ENCODE peak calls at places on chromosome 20, in six cellular contexts. One of them, this sample, is unnamed. For H3K4me1, the result is how much of the 10 kb centered on the place peaks cover.

GRCh38 chr20:46578745-46579144 is 28.3 kb upstream of the OCSTAMP start:
- DNase-seq in spleen: no peak
- DNase-seq in HepG2: no peak
- DNase-seq in mesenchymal stem cell: no peak
- DNase-seq in cardiac muscle cell: no peak
- DNase-seq in colonic mucosa: no peak
- DNase-seq in this sample: no peak

GRCh38 chr20:54320148-54320607 is 112.3 kb downstream of the PFDN4 start:
- DNase-seq in spleen: no peak
- DNase-seq in HepG2: no peak
- DNase-seq in mesenchymal stem cell: no peak
- DNase-seq in cardiac muscle cell: peak
- DNase-seq in colonic mucosa: no peak
- DNase-seq in this sample: no peak

GRCh38 chr20:36467076-36467999 is 74.0 kb upstream of the MYL9 start:
- DNase-seq in spleen: peak
- DNase-seq in HepG2: no peak
- DNase-seq in mesenchymal stem cell: peak
- DNase-seq in cardiac muscle cell: no peak
- DNase-seq in colonic mucosa: peak
- DNase-seq in this sample: no peak

GRCh38 chr20:17870063-17870740 is 98.4 kb downstream of the SNX5 start:
- DNase-seq in spleen: peak
- DNase-seq in HepG2: no peak
- DNase-seq in mesenchymal stem cell: no peak
- DNase-seq in cardiac muscle cell: peak
- DNase-seq in colonic mucosa: no peak
- DNase-seq in this sample: no peak

GRCh38 chr20:37243076-37243936 is 18.3 kb downstream of the GHRH start:
- DNase-seq in spleen: no peak
- DNase-seq in HepG2: no peak
- DNase-seq in mesenchymal stem cell: no peak
- DNase-seq in cardiac muscle cell: no peak
- DNase-seq in colonic mucosa: no peak
- DNase-seq in this sample: no peak

GRCh38 chr20:33839591-33839990 is 28.4 kb downstream of the CHMP4B start:
- DNase-seq in spleen: no peak
- DNase-seq in HepG2: no peak
- DNase-seq in mesenchymal stem cell: no peak
- DNase-seq in cardiac muscle cell: no peak
- DNase-seq in colonic mucosa: peak
- DNase-seq in this sample: no peak

GRCh38 chr20:49400904-49401303 is 81.6 kb downstream of the KCNB1 start:
- DNase-seq in spleen: no peak
- DNase-seq in HepG2: no peak
- DNase-seq in mesenchymal stem cell: peak
- DNase-seq in cardiac muscle cell: peak
- DNase-seq in colonic mucosa: no peak
- DNase-seq in this sample: no peak

GRCh38 chr20:8808180-8808535 is 260.7 kb upstream of the PLCB4 start:
- DNase-seq in spleen: no peak
- DNase-seq in HepG2: no peak
- DNase-seq in mesenchymal stem cell: no peak
- DNase-seq in cardiac muscle cell: no peak
- DNase-seq in colonic mucosa: peak
- DNase-seq in this sample: no peak

GRCh38 chr20:35312348-35312747 is 20.1 kb upstream of the FAM83C start:
- DNase-seq in spleen: no peak
- DNase-seq in HepG2: peak
- DNase-seq in mesenchymal stem cell: peak
- DNase-seq in cardiac muscle cell: peak
- DNase-seq in colonic mucosa: no peak
- DNase-seq in this sample: no peak

GRCh38 chr20:59832406-59833156 is 100.9 kb downstream of the SYCP2 start:
- DNase-seq in spleen: peak
- DNase-seq in HepG2: no peak
- DNase-seq in mesenchymal stem cell: no peak
- DNase-seq in cardiac muscle cell: no peak
- DNase-seq in colonic mucosa: peak
- DNase-seq in this sample: no peak
- H3K4me1 ChIP-seq in spleen: under half
- H3K4me1 ChIP-seq in HepG2: under half
- H3K4me1 ChIP-seq in mesenchymal stem cell: under half
- H3K4me1 ChIP-seq in cardiac muscle cell: under half
- H3K4me1 ChIP-seq in colonic mucosa: under half
- H3K4me1 ChIP-seq in this sample: under half

DNA sequence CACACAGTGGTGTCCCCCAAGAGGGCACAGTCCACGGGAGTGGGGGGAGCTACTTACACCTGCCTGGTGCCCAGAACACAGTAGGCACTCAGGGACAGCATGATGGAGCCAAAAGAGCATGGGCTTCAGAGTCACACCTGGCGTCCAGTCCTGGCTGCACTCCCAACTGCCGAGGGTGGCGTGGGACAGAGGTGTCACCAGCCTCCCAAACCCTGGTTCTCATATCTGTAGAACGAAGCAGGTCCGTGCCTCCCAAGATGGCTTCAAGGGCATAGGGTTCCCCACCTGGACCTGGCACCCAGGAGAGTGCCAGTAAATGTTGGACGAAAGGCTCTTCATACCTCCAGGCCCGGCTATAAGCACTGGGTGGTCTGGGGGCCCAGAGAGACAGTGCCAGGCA is 8.9 kb downstream of the HRH3 start:
- DNase-seq in spleen: no peak
- DNase-seq in HepG2: no peak
- DNase-seq in mesenchymal stem cell: no peak
- DNase-seq in cardiac muscle cell: no peak
- DNase-seq in colonic mucosa: no peak
- DNase-seq in this sample: no peak
- H3K4me1 ChIP-seq in spleen: under half
- H3K4me1 ChIP-seq in HepG2: under half
- H3K4me1 ChIP-seq in mesenchymal stem cell: under half
- H3K4me1 ChIP-seq in cardiac muscle cell: under half
- H3K4me1 ChIP-seq in colonic mucosa: under half
- H3K4me1 ChIP-seq in this sample: under half

GRCh38 chr20:32119734-32120133 is 10.2 kb downstream of the TM9SF4 start:
- DNase-seq in spleen: no peak
- DNase-seq in HepG2: no peak
- DNase-seq in mesenchymal stem cell: no peak
- DNase-seq in cardiac muscle cell: no peak
- DNase-seq in colonic mucosa: no peak
- DNase-seq in this sample: no peak

GRCh38 chr20:32125511-32125910 is 16.0 kb downstream of the TM9SF4 start:
- DNase-seq in spleen: no peak
- DNase-seq in HepG2: no peak
- DNase-seq in mesenchymal stem cell: no peak
- DNase-seq in cardiac muscle cell: no peak
- DNase-seq in colonic mucosa: no peak
- DNase-seq in this sample: no peak

GRCh38 chr20:32126919-32127318 is 17.4 kb downstream of the TM9SF4 start:
- DNase-seq in spleen: no peak
- DNase-seq in HepG2: no peak
- DNase-seq in mesenchymal stem cell: no peak
- DNase-seq in cardiac muscle cell: no peak
- DNase-seq in colonic mucosa: no peak
- DNase-seq in this sample: no peak

GRCh38 chr20:32124916-32125454 is 15.5 kb downstream of the TM9SF4 start:
- DNase-seq in spleen: no peak
- DNase-seq in HepG2: no peak
- DNase-seq in mesenchymal stem cell: no peak
- DNase-seq in cardiac muscle cell: no peak
- DNase-seq in colonic mucosa: no peak
- DNase-seq in this sample: no peak

DNA sequence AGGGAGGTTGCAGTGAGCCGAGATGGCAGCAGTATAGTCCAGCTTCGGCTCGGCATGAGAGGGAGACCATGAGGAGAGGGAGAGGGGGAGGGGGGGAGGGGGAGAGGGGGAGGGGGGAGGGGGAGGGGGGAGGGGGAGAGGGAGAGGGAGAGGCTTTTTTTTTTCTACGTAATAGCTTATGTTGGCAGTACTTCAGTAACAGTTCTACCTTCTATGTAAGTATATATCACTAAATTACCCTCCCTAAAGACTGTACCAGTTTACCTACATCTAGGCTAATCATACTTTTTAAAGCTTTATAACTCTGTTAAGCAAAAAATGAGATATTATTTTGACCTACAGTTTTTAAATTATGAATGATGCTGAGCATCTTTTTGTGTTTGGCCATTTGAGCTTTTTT is 13.6 kb downstream of the TM9SF4 start:
- DNase-seq in spleen: no peak
- DNase-seq in HepG2: no peak
- DNase-seq in mesenchymal stem cell: no peak
- DNase-seq in cardiac muscle cell: no peak
- DNase-seq in colonic mucosa: no peak
- DNase-seq in this sample: no peak
- H3K4me1 ChIP-seq in spleen: under half
- H3K4me1 ChIP-seq in HepG2: under half
- H3K4me1 ChIP-seq in mesenchymal stem cell: under half
- H3K4me1 ChIP-seq in cardiac muscle cell: under half
- H3K4me1 ChIP-seq in colonic mucosa: under half
- H3K4me1 ChIP-seq in this sample: under half

GRCh38 chr20:23637282-23638221 is at the start of gene CST3:
- DNase-seq in spleen: peak
- DNase-seq in HepG2: peak
- DNase-seq in mesenchymal stem cell: peak
- DNase-seq in cardiac muscle cell: peak
- DNase-seq in colonic mucosa: peak
- DNase-seq in this sample: peak

GRCh38 chr20:23636908-23637281 is 860 bp downstream of the CST3 start:
- DNase-seq in spleen: no peak
- DNase-seq in HepG2: no peak
- DNase-seq in mesenchymal stem cell: no peak
- DNase-seq in cardiac muscle cell: no peak
- DNase-seq in colonic mucosa: no peak
- DNase-seq in this sample: no peak

GRCh38 chr20:23634985-23635767 is 2.6 kb downstream of the CST3 start:
- DNase-seq in spleen: no peak
- DNase-seq in HepG2: no peak
- DNase-seq in mesenchymal stem cell: no peak
- DNase-seq in cardiac muscle cell: no peak
- DNase-seq in colonic mucosa: no peak
- DNase-seq in this sample: no peak

GRCh38 chr20:23638309-23638708 is 554 bp upstream of the CST3 start:
- DNase-seq in spleen: no peak
- DNase-seq in HepG2: no peak
- DNase-seq in mesenchymal stem cell: no peak
- DNase-seq in cardiac muscle cell: no peak
- DNase-seq in colonic mucosa: no peak
- DNase-seq in this sample: no peak

DNA sequence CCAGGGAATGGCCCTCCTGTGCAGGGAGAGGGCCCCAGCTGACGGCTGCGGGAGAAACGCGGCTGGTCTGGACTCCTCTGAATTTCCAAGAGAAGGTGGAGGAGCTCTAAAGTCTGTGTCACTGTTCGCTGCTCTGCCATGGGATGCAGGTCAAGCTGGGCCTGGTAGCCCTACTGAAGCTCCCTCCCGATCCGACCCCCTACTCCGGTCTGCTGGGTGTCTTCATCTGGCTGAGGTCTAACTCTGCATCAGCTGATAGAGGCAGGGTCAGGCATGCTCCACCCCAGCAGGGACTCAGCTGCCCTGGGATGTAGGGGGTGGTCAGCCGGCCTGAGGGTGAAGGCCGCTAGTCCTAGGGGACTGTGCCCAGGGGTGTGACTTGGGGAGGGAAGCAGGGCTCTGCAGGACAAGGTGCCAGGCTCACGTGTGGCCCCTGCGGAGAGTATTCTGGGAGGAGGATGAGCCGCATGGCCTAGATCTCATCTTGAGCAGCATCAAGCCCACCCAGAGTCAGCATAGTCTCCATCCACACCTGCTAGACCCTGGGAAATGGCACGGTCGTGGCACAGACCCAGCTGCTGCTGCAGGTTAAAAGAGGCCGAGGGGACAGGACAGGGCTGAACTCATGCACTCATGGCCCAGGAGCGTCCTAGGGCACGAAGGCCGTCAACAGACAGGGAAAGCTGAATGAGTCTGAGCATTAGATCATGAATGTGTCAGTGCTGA is 1.4 kb downstream of the CST3 start:
- DNase-seq in spleen: no peak
- DNase-seq in HepG2: no peak
- DNase-seq in mesenchymal stem cell: no peak
- DNase-seq in cardiac muscle cell: no peak
- DNase-seq in colonic mucosa: no peak
- DNase-seq in this sample: no peak
- H3K4me1 ChIP-seq in spleen: under half
- H3K4me1 ChIP-seq in HepG2: half or more
- H3K4me1 ChIP-seq in mesenchymal stem cell: half or more
- H3K4me1 ChIP-seq in cardiac muscle cell: under half
- H3K4me1 ChIP-seq in colonic mucosa: under half
- H3K4me1 ChIP-seq in this sample: under half

This sample was measured in ascending aorta.